ENCODE peak calls at places on chromosomes 2 and 18, in eight cellular contexts. A, M, R, C, P, U, H and G are unnamed samples. For H3K36me3, the result is how much of the 10 kb centered on the place peaks cover.

GRCh38 chr2:62362561-62362960 is 143.4 kb downstream of the TMEM17 start:
- ATAC-seq in C (no peak), A (no peak), U (no peak), R (peak), M (no peak), P (no peak), H (no peak), G (no peak)

GRCh38 chr18:46566111-46566510 is 90.9 kb downstream of the LOXHD1 start:
- ATAC-seq in R (no peak), M (no peak), U (no peak), P (no peak), H (no peak), C (no peak), A (no peak), G (no peak)

GRCh38 chr18:49464718-49465598 is 4.5 kb upstream of the DYM start:
- ATAC-seq in U (no peak), R (no peak), C (no peak), A (no peak), P (no peak), H (no peak), M (no peak), G (no peak)

GRCh38 chr2:156867201-156867600 is 390.3 kb upstream of the GALNT5 start:
- ATAC-seq in C (no peak), M (no peak), R (no peak), U (no peak), A (no peak), H (no peak), P (no peak), G (no peak)

GRCh38 chr18:30489890-30490643 is 552.5 kb downstream of the DSC3 start:
- ATAC-seq in A (no peak), C (no peak), U (no peak), M (no peak), H (no peak), R (no peak), P (no peak), G (no peak)

GRCh38 chr2:88060907-88061275 is 5.3 kb upstream of the KRCC1 start:
- ATAC-seq in M (no peak), P (no peak), U (no peak), R (no peak), C (no peak), H (no peak), A (no peak), G (no peak)

GRCh38 chr2:176491172-176491904 is 222.1 kb downstream of the MTX2 start:
- ATAC-seq in U (peak), M (no peak), A (peak), P (peak), R (no peak), C (no peak), H (peak), G (peak)

GRCh38 chr2:175726213-175726612 is 275.9 kb downstream of the LNPK start:
- ATAC-seq in C (no peak), A (no peak), U (no peak), H (no peak), P (no peak), M (no peak), R (no peak), G (no peak)

GRCh38 chr18:5057348-5058012 is 139.6 kb downstream of the AKAIN1 start:
- ATAC-seq in A (peak), R (peak), M (peak), C (peak), P (peak), U (no peak), H (peak), G (no peak)

GRCh38 chr2:3154694-3155093 is 222.9 kb downstream of the EIPR1 start:
- ATAC-seq in M (no peak), U (no peak), H (no peak), A (no peak), P (no peak), C (no peak), R (no peak), G (no peak)

GRCh38 chr2:160464996-160465395 is 28.6 kb downstream of the RBMS1 start:
- ATAC-seq in P (no peak), U (no peak), H (no peak), R (no peak), C (no peak), A (no peak), M (no peak), G (peak)

GRCh38 chr2:230614913-230615332 is 97.7 kb upstream of the CAB39 start:
- ATAC-seq in H (no peak), R (no peak), M (no peak), A (peak), P (no peak), C (no peak), U (no peak), G (no peak)

GRCh38 chr2:148602918-148603561 is 41.5 kb upstream of the EPC2 start:
- ATAC-seq in A (no peak), H (peak), M (no peak), P (no peak), R (no peak), U (no peak), C (no peak), G (no peak)

GRCh38 chr2:119644186-119644585 is 34.8 kb upstream of the TMEM177 start:
- ATAC-seq in C (no peak), M (no peak), A (no peak), P (no peak), H (no peak), R (no peak), U (no peak), G (no peak)

GRCh38 chr2:47346669-47347068 is 56.3 kb upstream of the MSH2 start:
- ATAC-seq in P (no peak), A (no peak), R (no peak), U (no peak), C (no peak), H (no peak), M (no peak), G (no peak)

GRCh38 chr2:176174382-176174834 is 14.1 kb upstream of the HOXD1 start:
- ATAC-seq in H (no peak), M (no peak), A (no peak), R (peak), P (no peak), C (no peak), U (no peak), G (no peak)

GRCh38 chr2:200406379-200406778 is 99.9 kb downstream of the SPATS2L start:
- ATAC-seq in A (peak), P (no peak), M (no peak), R (no peak), H (peak), U (no peak), C (peak), G (no peak)

GRCh38 chr2:184597571-184597980 is 753 bp upstream of the ZNF804A start:
- ATAC-seq in A (peak), P (peak), M (peak), H (peak), R (peak), C (peak), U (no peak), G (peak)

GRCh38 chr2:191184457-191184856 is 33.7 kb upstream of the STAT4 start:
- ATAC-seq in A (no peak), U (no peak), H (no peak), C (peak), P (no peak), M (no peak), R (no peak), G (no peak)

GRCh38 chr18:59469463-59470180 is 110.6 kb upstream of the LMAN1 start:
- ATAC-seq in R (no peak), P (no peak), H (peak), U (no peak), M (no peak), A (no peak), C (no peak), G (no peak)

GRCh38 chr2:120940319-120940696 is 204.6 kb downstream of the GLI2 start:
- ATAC-seq in U (no peak), M (no peak), P (no peak), R (no peak), A (no peak), H (no peak), C (no peak), G (no peak)

GRCh38 chr18:6781179-6781714 is 51.7 kb downstream of the ARHGAP28 start:
- ATAC-seq in A (peak), C (peak), U (no peak), P (no peak), H (peak), M (no peak), R (no peak), G (peak)

GRCh38 chr2:74864728-74865722 is 31.1 kb downstream of the HK2 start:
- ATAC-seq in A (peak), P (no peak), M (peak), R (no peak), H (no peak), U (no peak), C (no peak), G (no peak)

GRCh38 chr2:212811036-212811805 is 272.6 kb upstream of the ERBB4 start:
- ATAC-seq in M (no peak), C (no peak), R (no peak), P (no peak), H (no peak), A (no peak), U (no peak), G (no peak)

GRCh38 chr2:235191486-235191885 is 239.7 kb downstream of the SH3BP4 start:
- ATAC-seq in A (no peak), C (no peak), M (no peak), H (no peak), R (no peak), U (no peak), P (no peak), G (no peak)

GRCh38 chr2:235194351-235194750 is 242.5 kb downstream of the SH3BP4 start:
- ATAC-seq in R (no peak), U (no peak), M (no peak), A (no peak), H (no peak), C (no peak), P (no peak), G (no peak)

GRCh38 chr2:235195921-235196320 is 244.1 kb downstream of the SH3BP4 start:
- ATAC-seq in M (no peak), R (no peak), U (no peak), C (no peak), A (no peak), P (no peak), H (no peak), G (no peak)

GRCh38 chr2:235191933-235192332 is 240.1 kb downstream of the SH3BP4 start:
- ATAC-seq in A (no peak), P (no peak), C (no peak), R (no peak), M (no peak), H (no peak), U (no peak), G (no peak)

DNA sequence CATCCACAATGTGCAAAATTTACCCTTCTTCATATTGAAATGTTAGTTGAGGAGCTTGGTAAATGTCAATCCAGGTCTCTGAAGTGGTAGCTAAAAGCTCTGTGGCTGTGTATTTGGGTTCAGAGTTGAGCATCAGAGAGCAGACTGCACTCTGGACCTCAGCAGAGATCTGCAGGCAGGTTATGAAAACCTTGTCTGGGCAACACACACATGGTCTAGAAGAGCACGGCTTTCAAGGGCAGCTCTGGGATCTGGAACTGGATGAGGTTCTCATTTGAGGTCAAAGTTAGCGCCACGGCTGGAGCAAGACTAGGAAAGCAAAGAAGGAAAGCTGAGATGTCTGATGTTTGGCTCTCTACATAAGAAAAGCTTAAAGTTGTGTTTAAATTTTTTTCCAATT is 243.0 kb downstream of the SH3BP4 start:
- ATAC-seq in R (no peak), H (no peak), P (no peak), U (no peak), A (no peak), M (no peak), C (no peak), G (no peak)
- H3K36me3 ChIP-seq in R (under half), H (under half), P (under half), U (under half), A (under half), M (under half), C (under half), G (under half)

GRCh38 chr18:2970344-2970743 is 42.6 kb downstream of the LPIN2 start:
- ATAC-seq in A (no peak), U (no peak), H (no peak), R (no peak), M (no peak), C (peak), P (no peak), G (no peak)
- TF ChIP-seq CTCF in A (no peak), U (no peak), H (no peak), R (no peak), M (no peak), C (no peak), P (no peak), G (no peak)

DNA sequence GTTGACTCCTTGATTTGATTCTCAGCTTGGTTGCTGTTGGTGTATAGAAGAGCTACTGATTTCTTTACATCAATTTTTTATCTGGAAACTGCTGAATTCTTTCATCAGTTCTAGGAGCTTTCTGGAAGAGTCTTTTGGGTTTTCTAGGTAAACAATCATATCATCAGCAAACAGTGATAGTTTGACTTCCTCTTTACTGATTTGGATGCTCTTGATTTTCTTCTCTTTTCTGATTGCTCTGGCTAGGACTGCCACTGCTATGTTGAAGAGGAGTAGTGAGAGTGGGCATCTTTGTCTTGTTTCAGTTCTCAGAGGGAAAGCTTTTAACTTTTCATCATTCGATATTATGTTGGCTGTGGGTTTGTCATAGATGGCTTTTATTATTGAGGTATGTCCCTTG is 140.5 kb downstream of the ZNF236 start:
- ATAC-seq in U (no peak), R (no peak), M (no peak), H (no peak), P (no peak), C (no peak), A (no peak), G (no peak)
- H3K36me3 ChIP-seq in U (under half), R (under half), M (under half), H (under half), P (under half), C (under half), A (under half), G (under half)

GRCh38 chr2:69911985-69912563 is 2.8 kb upstream of the MXD1 start:
- ATAC-seq in R (no peak), P (no peak), M (no peak), A (no peak), U (no peak), H (no peak), C (no peak), G (no peak)

GRCh38 chr2:69916151-69916550 is 1.2 kb downstream of the MXD1 start:
- ATAC-seq in R (no peak), M (no peak), C (no peak), P (no peak), A (no peak), H (no peak), U (no peak), G (no peak)

GRCh38 chr2:69915050-69915945 is at the start of gene MXD1:
- ATAC-seq in R (peak), C (peak), P (no peak), M (no peak), A (no peak), U (no peak), H (no peak), G (peak)

GRCh38 chr2:69917854-69918253 is 2.9 kb downstream of the MXD1 start:
- ATAC-seq in A (no peak), C (no peak), R (no peak), P (no peak), M (no peak), H (no peak), U (no peak), G (no peak)

DNA sequence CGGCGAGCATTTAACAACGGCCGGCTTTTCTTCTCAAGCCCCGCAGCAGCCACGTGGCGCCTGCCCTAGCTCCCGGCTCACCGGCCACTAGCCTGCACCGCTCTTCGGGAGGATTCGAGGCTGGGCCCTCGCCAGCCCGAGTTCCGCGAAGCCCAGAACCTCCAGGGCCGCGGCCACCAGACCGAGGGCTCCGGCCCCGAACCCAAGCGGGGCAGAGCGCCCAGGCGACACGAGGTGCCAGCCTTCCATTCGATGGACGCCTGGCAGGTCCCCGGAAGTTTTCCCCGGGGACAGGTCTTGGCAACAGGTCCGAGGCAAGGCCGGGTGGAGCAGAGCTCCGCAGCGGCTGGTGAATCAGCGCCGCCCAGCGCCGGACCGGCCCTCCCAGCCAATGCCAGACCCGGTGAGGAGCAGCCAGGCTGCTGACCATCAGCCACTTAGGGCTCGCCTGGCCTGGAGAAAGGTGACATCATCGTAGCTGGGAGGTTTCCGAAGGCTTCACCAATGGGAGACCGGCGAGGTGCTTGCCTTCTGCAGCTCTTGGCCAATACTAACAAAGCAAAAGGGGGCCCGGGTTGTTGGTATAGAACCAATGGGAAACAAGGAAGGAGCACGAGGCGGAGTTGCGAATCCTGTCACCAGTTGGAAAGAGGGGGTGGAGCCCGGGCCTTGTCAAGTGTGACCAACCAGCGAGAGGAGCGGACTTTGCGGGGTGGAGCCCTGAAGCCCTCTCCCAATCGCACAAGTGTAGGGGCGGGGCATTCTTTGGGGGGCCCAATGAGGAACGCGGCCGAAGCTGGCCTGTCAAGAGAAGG is 467 bp upstream of the MXD1 start:
- ATAC-seq in A (peak), U (peak), R (peak), C (peak), M (peak), P (peak), H (peak), G (peak)
- TF ChIP-seq CTCF in A (peak), U (no peak), R (peak), C (peak), M (peak), P (no peak), H (peak), G (peak)

DNA sequence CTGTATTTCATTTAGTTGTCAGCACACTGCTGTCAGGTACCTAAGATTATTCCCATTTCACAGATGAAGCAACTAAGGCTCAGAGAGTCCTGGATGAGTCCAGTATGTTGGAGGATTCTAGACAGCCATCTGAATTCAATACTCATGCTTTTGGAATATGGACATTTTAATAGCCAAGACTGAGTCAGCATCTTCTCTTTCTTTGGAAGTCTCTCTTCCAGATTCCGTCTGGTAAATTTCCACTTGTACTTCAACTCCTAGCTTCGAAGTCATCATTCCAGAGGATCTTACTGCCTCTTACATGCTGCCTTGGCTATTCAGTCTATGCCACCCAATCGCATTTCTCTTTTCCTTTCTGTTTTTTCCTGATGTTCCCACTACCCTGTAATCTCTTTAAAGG is 40.6 kb downstream of the INSIG2 start:
- ATAC-seq in R (no peak), C (no peak), M (no peak), U (no peak), A (no peak), P (no peak), H (no peak), G (no peak)
- H3K36me3 ChIP-seq in R (under half), C (under half), M (under half), U (under half), A (under half), P (under half), H (under half), G (under half)

DNA sequence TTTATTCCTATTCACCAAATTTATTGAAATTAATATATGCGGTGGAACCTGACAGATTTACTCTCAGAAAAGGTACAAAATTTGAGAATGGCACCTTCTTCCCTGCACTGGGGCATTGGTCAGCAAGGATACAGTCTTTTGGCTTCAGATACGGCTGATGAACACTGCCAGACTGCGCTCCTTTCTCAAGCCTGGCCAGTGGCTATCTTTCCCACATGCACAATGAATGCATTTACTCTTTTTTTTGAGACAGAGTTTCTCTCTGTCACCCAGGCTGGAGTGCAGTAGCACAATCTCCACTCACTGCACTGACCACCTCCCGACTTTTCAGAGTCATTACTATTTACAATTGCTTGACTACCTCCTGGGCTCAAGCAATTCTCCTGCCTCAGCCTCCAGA is 61.6 kb downstream of the MOB4 start:
- ATAC-seq in A (no peak), R (no peak), U (no peak), P (no peak), H (no peak), M (no peak), C (no peak), G (no peak)
- TF ChIP-seq CTCF in A (no peak), R (no peak), U (no peak), P (no peak), H (no peak), M (no peak), C (no peak), G (no peak)